ENCODE peak calls at places on chromosome 21, in nine cellular contexts. One of them, this sample, is unnamed.

GRCh38 chr21:45408271-45408791 is 3.4 kb downstream of the COL18A1 start:
- DNase-seq in GM19239: no peak
- DNase-seq in activated naive CD4-positive, alpha-beta T cell: no peak
- DNase-seq in Daoy: no peak
- DNase-seq in HFFc6: no peak
- DNase-seq in stimulated activated CD8-positive, alpha-beta memory T cell treated with anti-CD3 and anti-CD28 coated beads, Interleukin-4, amount 100 ng/mL, for 24 hours: no peak
- DNase-seq in ureter: no peak
- DNase-seq in NCI-H1105: no peak
- DNase-seq in stimulated activated naive CD4-positive, alpha-beta T cell: no peak
- DNase-seq in this sample: no peak

GRCh38 chr21:42051788-42052187 is 19.3 kb upstream of the UMODL1 start:
- DNase-seq in GM19239: no peak
- DNase-seq in activated naive CD4-positive, alpha-beta T cell: no peak
- DNase-seq in Daoy: no peak
- DNase-seq in HFFc6: no peak
- DNase-seq in stimulated activated CD8-positive, alpha-beta memory T cell treated with anti-CD3 and anti-CD28 coated beads, Interleukin-4, amount 100 ng/mL, for 24 hours: no peak
- DNase-seq in ureter: no peak
- DNase-seq in NCI-H1105: no peak
- DNase-seq in stimulated activated naive CD4-positive, alpha-beta T cell: no peak
- DNase-seq in this sample: no peak

GRCh38 chr21:14046401-14046800 is 164.4 kb downstream of the LIPI start:
- DNase-seq in GM19239: no peak
- DNase-seq in activated naive CD4-positive, alpha-beta T cell: no peak
- DNase-seq in Daoy: no peak
- DNase-seq in HFFc6: no peak
- DNase-seq in stimulated activated CD8-positive, alpha-beta memory T cell treated with anti-CD3 and anti-CD28 coated beads, Interleukin-4, amount 100 ng/mL, for 24 hours: no peak
- DNase-seq in ureter: no peak
- DNase-seq in NCI-H1105: no peak
- DNase-seq in stimulated activated naive CD4-positive, alpha-beta T cell: no peak
- DNase-seq in this sample: no peak

GRCh38 chr21:25809013-25809412 is 74.2 kb downstream of the GABPA start:
- DNase-seq in GM19239: no peak
- DNase-seq in activated naive CD4-positive, alpha-beta T cell: no peak
- DNase-seq in Daoy: no peak
- DNase-seq in HFFc6: peak
- DNase-seq in stimulated activated CD8-positive, alpha-beta memory T cell treated with anti-CD3 and anti-CD28 coated beads, Interleukin-4, amount 100 ng/mL, for 24 hours: no peak
- DNase-seq in ureter: no peak
- DNase-seq in NCI-H1105: no peak
- DNase-seq in stimulated activated naive CD4-positive, alpha-beta T cell: no peak
- DNase-seq in this sample: no peak

GRCh38 chr21:43861716-43862115 is 3.3 kb upstream of the AGPAT3 start:
- DNase-seq in GM19239: no peak
- DNase-seq in activated naive CD4-positive, alpha-beta T cell: no peak
- DNase-seq in Daoy: no peak
- DNase-seq in HFFc6: no peak
- DNase-seq in stimulated activated CD8-positive, alpha-beta memory T cell treated with anti-CD3 and anti-CD28 coated beads, Interleukin-4, amount 100 ng/mL, for 24 hours: no peak
- DNase-seq in ureter: no peak
- DNase-seq in NCI-H1105: peak
- DNase-seq in stimulated activated naive CD4-positive, alpha-beta T cell: no peak
- DNase-seq in this sample: no peak

GRCh38 chr21:43936186-43936967 is 71.4 kb downstream of the AGPAT3 start:
- DNase-seq in GM19239: no peak
- DNase-seq in activated naive CD4-positive, alpha-beta T cell: no peak
- DNase-seq in Daoy: no peak
- DNase-seq in HFFc6: no peak
- DNase-seq in stimulated activated CD8-positive, alpha-beta memory T cell treated with anti-CD3 and anti-CD28 coated beads, Interleukin-4, amount 100 ng/mL, for 24 hours: no peak
- DNase-seq in ureter: no peak
- DNase-seq in NCI-H1105: no peak
- DNase-seq in stimulated activated naive CD4-positive, alpha-beta T cell: no peak
- DNase-seq in this sample: no peak

GRCh38 chr21:16137106-16137505 is 407.3 kb downstream of the USP25 start:
- DNase-seq in GM19239: no peak
- DNase-seq in activated naive CD4-positive, alpha-beta T cell: no peak
- DNase-seq in Daoy: no peak
- DNase-seq in HFFc6: no peak
- DNase-seq in stimulated activated CD8-positive, alpha-beta memory T cell treated with anti-CD3 and anti-CD28 coated beads, Interleukin-4, amount 100 ng/mL, for 24 hours: no peak
- DNase-seq in ureter: no peak
- DNase-seq in NCI-H1105: no peak
- DNase-seq in stimulated activated naive CD4-positive, alpha-beta T cell: no peak
- DNase-seq in this sample: no peak

GRCh38 chr21:25329227-25329626 is 278.1 kb downstream of the MRPL39 start:
- DNase-seq in GM19239: no peak
- DNase-seq in activated naive CD4-positive, alpha-beta T cell: no peak
- DNase-seq in Daoy: peak
- DNase-seq in HFFc6: peak
- DNase-seq in stimulated activated CD8-positive, alpha-beta memory T cell treated with anti-CD3 and anti-CD28 coated beads, Interleukin-4, amount 100 ng/mL, for 24 hours: no peak
- DNase-seq in ureter: no peak
- DNase-seq in NCI-H1105: no peak
- DNase-seq in stimulated activated naive CD4-positive, alpha-beta T cell: no peak
- DNase-seq in this sample: no peak

GRCh38 chr21:42026072-42026415 is 15.9 kb upstream of the ZBTB21 start:
- DNase-seq in GM19239: no peak
- DNase-seq in activated naive CD4-positive, alpha-beta T cell: no peak
- DNase-seq in Daoy: no peak
- DNase-seq in HFFc6: no peak
- DNase-seq in stimulated activated CD8-positive, alpha-beta memory T cell treated with anti-CD3 and anti-CD28 coated beads, Interleukin-4, amount 100 ng/mL, for 24 hours: no peak
- DNase-seq in ureter: no peak
- DNase-seq in NCI-H1105: no peak
- DNase-seq in stimulated activated naive CD4-positive, alpha-beta T cell: no peak
- DNase-seq in this sample: no peak

GRCh38 chr21:43287111-43287973 is 118.5 kb downstream of the CRYAA start:
- DNase-seq in GM19239: no peak
- DNase-seq in activated naive CD4-positive, alpha-beta T cell: no peak
- DNase-seq in Daoy: peak
- DNase-seq in HFFc6: no peak
- DNase-seq in stimulated activated CD8-positive, alpha-beta memory T cell treated with anti-CD3 and anti-CD28 coated beads, Interleukin-4, amount 100 ng/mL, for 24 hours: no peak
- DNase-seq in ureter: peak
- DNase-seq in NCI-H1105: no peak
- DNase-seq in stimulated activated naive CD4-positive, alpha-beta T cell: no peak
- DNase-seq in this sample: no peak